ENCODE peak calls at places on chromosomes 7 and 10, in ten cellular contexts. H is GM23338, E is fibroblast of lung, Q is adrenal gland, U is IMR-90, Z is pancreas, A is tibial artery, S is left ventricle myocardium inferior, K is left lung, R is A549. X is an unnamed sample.

GRCh38 chr10:24811906-24812305 is 88.2 kb upstream of the ARHGAP21 start:
- DNase-seq in H (peak; percentile 42), E (no peak), Q (no peak), U (no peak), Z (no peak), A (no peak), S (peak; percentile 28), K (no peak), R (no peak), X (no peak)

GRCh38 chr7:3552499-3552898 is 251.4 kb downstream of the SDK1 start:
- DNase-seq in H (no peak), E (no peak), Q (no peak), U (peak; percentile 6), Z (no peak), A (no peak), S (no peak), K (no peak), R (no peak), X (no peak)

GRCh38 chr10:34489436-34489835 is 325.7 kb downstream of the PARD3 start:
- DNase-seq in H (no peak), E (no peak), Q (no peak), U (no peak), Z (no peak), A (no peak), S (no peak), K (no peak), R (no peak), X (no peak)

GRCh38 chr10:86795353-86795752 is 38.9 kb downstream of the BMPR1A start:
- DNase-seq in H (peak; percentile 89), E (peak; percentile 87), Q (no peak), U (peak; percentile 89), Z (no peak), A (no peak), S (no peak), K (no peak), R (peak; percentile 38), X (no peak)

GRCh38 chr7:85160223-85160622 is 26.6 kb downstream of the SEMA3D start:
- DNase-seq in H (no peak), E (peak; percentile 45), Q (no peak), U (peak; percentile 68), Z (no peak), A (no peak), S (no peak), K (peak; percentile 15), R (no peak), X (no peak)

GRCh38 chr7:100476108-100476780 is 2.8 kb downstream of the TSC22D4 start:
- DNase-seq in H (no peak), E (no peak), Q (no peak), U (no peak), Z (no peak), A (no peak), S (no peak), K (no peak), R (no peak), X (no peak)

GRCh38 chr10:132488231-132488821 is 49.3 kb upstream of the INPP5A start:
- DNase-seq in H (no peak), E (no peak), Q (no peak), U (no peak), Z (peak; percentile 10), A (peak; percentile 60), S (no peak), K (peak; percentile 64), R (no peak), X (no peak)

GRCh38 chr10:75926763-75927162 is 495.3 kb downstream of the LRMDA start:
- DNase-seq in H (peak; percentile 14), E (no peak), Q (no peak), U (peak; percentile 19), Z (peak; percentile 33), A (no peak), S (no peak), K (no peak), R (no peak), X (peak; percentile 63)

GRCh38 chr10:121115154-121115553 is 264.0 kb downstream of the WDR11 start:
- DNase-seq in H (no peak), E (no peak), Q (no peak), U (no peak), Z (no peak), A (no peak), S (no peak), K (no peak), R (no peak), X (no peak)

GRCh38 chr10:121113906-121114305 is 262.7 kb downstream of the WDR11 start:
- DNase-seq in H (no peak), E (no peak), Q (no peak), U (no peak), Z (no peak), A (no peak), S (no peak), K (no peak), R (no peak), X (no peak)

GRCh38 chr10:121110369-121110768 is 259.2 kb downstream of the WDR11 start:
- DNase-seq in H (no peak), E (no peak), Q (no peak), U (no peak), Z (no peak), A (no peak), S (no peak), K (no peak), R (no peak), X (no peak)

GRCh38 chr10:121113385-121113696 is 262.2 kb downstream of the WDR11 start:
- DNase-seq in H (no peak), E (no peak), Q (no peak), U (no peak), Z (no peak), A (no peak), S (no peak), K (no peak), R (no peak), X (no peak)

DNA sequence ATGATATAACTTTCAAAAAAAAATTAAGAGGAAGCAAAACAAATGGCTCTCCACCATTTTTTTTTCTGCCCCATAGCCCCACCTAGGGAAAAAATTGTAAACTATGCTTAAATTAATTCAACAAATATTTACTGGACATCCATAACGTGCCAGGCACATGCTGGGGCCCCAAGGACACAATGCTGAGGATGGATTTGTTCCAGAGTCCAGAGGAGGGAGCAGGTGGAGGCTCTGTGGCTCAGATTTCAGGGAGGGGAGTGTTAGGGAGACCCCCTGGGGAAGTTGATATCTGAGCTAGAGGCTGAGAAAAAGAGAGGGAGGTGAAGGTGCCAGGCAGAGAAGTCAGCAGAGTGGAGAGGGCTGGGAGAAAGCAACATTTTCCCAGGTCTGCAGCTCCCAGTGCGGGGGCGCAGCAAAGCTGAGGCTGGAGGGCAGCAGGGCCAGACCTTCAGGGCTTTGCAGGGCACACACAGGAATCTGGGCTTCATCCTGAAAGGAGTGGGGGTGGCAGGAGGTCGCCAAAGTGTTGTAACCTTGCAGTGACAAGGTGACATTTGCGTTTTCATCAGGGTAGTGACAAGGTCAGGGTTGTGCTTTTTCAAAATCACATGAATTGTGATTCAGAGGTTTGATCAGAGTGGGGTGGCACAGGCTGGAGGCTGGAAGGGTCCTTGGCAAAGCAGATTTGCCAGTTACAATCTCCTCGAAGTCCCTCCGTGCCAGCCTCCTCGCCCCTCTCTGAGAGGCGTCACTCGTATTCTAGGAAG is 261.6 kb downstream of the WDR11 start:
- DNase-seq in H (peak; percentile 49), E (no peak), Q (peak; percentile 40), U (no peak), Z (no peak), A (no peak), S (no peak), K (no peak), R (no peak), X (no peak)
- TF ChIP-seq CTCF in H (no peak), E (no peak), Q (peak; percentile 28), U (no peak), Z (no peak), A (no peak), S (no peak), K (no peak), R (no peak), X (no peak)

DNA sequence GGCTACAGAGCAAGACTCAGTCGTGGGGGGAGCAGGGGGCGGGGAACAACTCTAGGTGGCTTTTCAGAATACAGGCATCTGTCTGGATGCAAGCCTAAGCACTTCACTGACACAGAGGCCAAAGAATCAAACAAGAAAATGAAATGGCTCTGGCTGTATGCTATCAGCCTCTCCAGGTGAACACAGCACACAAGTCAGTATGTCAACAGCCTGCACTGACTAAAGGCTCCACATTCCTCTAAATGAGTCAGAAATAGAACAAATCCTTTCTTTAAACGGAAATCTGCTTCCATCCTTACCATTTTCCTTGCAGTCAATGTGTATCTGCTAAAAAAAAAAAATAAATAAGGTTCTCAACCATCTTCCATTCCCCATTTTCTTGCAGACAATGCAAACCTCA is 88.3 kb downstream of the ARMH3 start:
- DNase-seq in H (no peak), E (no peak), Q (no peak), U (peak; percentile 73), Z (no peak), A (no peak), S (no peak), K (no peak), R (no peak), X (no peak)
- H3K4me1 ChIP-seq in H (no peaks in the 10 kb centered on the region), E (no peaks in the 10 kb centered on the region), Q (peaks cover 10% of the 10 kb centered on the region), U (peaks cover 6% of the 10 kb centered on the region), Z (no peaks in the 10 kb centered on the region), A (no peaks in the 10 kb centered on the region), S (peaks cover 68% of the 10 kb centered on the region), K (no peaks in the 10 kb centered on the region), R (no peaks in the 10 kb centered on the region), X (peaks cover 47% of the 10 kb centered on the region)

DNA sequence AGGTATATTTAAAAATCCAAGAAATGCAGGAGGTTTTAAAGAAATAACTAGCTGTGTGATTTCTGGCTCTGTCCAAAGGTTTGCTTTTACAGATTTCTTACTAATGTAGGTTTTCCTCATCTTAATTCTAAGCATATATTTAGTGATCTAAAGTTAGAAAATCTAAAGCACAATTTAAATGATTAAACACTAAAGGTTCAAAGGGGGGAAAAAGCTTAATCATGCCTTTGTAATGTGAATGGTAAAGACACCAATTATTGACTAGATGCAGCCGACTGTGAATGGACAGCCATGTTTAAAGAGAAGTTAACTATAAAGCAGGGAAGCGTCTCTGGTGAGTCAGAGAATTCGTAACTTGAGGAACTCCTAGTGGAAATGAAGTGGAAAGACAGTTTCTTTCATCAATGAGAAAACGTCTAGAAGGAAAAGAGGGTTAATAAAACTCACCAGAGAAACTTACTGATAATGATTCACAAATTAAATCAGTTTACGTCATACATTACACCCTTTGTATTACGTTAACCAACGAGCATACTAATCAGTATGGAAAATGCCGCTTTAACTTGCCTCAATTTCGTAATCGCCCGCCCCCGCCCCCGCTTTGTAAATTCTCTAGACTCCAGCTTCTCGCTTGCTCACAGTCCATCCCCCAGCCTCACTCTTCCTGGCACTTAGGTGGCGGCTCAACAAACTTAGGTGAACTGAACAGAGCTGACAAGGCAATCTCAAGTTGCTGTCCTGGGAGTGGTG is 1.1 kb upstream of the HBP1 start:
- DNase-seq in H (peak; percentile 78), E (peak; percentile 93), Q (peak; percentile 82), U (peak; percentile 90), Z (peak; percentile 22), A (no peak), S (peak; percentile 50), K (no peak), R (peak; percentile 86), X (no peak)
- TF ChIP-seq CTCF in H (peak; percentile 31), E (peak; percentile 43), Q (peak; percentile 67), U (peak; percentile 57), Z (peak; percentile 14), A (peak; percentile 53), S (peak; percentile 58), K (peak; percentile 25), R (peak; percentile 38), X (no peak)

GRCh38 chr7:106285051-106285800 is 443 bp upstream of the NAMPT start:
- DNase-seq in H (peak; percentile 98), E (peak; percentile 98), Q (peak; percentile 99), U (peak; percentile 97), Z (peak; percentile 99), A (peak; percentile 100), S (peak; percentile 98), K (peak; percentile 100), R (peak; percentile 99), X (peak; percentile 99)

GRCh38 chr7:106282852-106283251 is 1.9 kb downstream of the NAMPT start:
- DNase-seq in H (no peak), E (no peak), Q (no peak), U (no peak), Z (no peak), A (no peak), S (no peak), K (no peak), R (no peak), X (no peak)

GRCh38 chr7:106284516-106285050 is at the start of gene NAMPT:
- DNase-seq in H (peak; percentile 63), E (no peak), Q (peak; percentile 48), U (no peak), Z (peak; percentile 68), A (peak; percentile 77), S (peak; percentile 60), K (peak; percentile 90), R (no peak), X (peak; percentile 59)

GRCh38 chr7:106283501-106283830 is 1.3 kb downstream of the NAMPT start:
- DNase-seq in H (no peak), E (peak; percentile 45), Q (no peak), U (no peak), Z (no peak), A (no peak), S (no peak), K (no peak), R (no peak), X (no peak)

DNA sequence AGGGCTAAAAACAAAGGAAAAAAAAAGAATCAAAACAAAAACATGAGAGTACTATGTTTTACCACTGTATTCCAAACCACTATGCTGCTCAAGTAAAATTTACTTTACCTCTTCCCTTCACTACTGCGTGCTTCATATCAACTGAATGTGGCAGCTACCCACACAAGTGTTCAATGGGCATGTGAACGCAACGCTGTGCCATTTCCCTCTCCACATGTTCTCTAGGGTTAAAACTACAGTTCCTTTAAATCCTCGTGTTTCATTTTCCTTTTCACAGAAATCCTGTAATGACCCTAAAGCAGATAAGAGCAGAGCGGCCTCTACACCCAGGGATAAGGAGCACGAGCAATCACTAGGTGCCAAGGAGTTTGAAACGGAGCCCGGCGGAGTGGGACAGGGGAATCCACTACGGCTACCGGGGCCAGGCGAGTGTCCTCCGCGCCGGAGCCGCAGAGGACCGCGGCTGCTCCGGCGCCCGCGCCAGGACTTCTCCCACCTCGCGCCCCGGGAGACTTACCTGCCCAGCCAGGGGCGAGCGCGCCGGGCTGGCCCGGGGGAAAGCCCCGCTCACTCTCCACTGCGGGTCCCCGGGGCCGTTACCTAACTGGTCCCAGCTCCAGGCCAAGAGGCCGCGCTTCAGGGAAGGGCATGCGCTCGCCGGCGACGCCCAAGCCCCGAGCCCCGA is 810 bp downstream of the NAMPT start:
- DNase-seq in H (peak; percentile 44), E (peak; percentile 58), Q (peak; percentile 71), U (peak; percentile 37), Z (peak; percentile 67), A (peak; percentile 81), S (peak; percentile 53), K (peak; percentile 85), R (peak; percentile 63), X (peak; percentile 60)
- H3K4me1 ChIP-seq in H (peaks cover 31% of the 10 kb centered on the region), E (peaks cover 2% of the 10 kb centered on the region), Q (peaks cover 21% of the 10 kb centered on the region), U (no peaks in the 10 kb centered on the region), Z (peaks cover 20% of the 10 kb centered on the region), A (peaks cover 51% of the 10 kb centered on the region), S (peaks cover 61% of the 10 kb centered on the region), K (peaks cover 17% of the 10 kb centered on the region), R (peaks cover 40% of the 10 kb centered on the region), X (no peaks in the 10 kb centered on the region)

X was measured in right atrium auricular region.